ENCODE peak calls at places on chromosomes 5 and 9, in seven cellular contexts. A is caudate nucleus, K is brain microvascular endothelial cell, L is iPS DF 6.9, E is right cardiac atrium, N is body of pancreas, U is adrenal gland. M is an unnamed sample.

GRCh38 chr5:16037121-16037520 is 142.5 kb downstream of the MARCHF11 start:
- DNase-seq in A (no peak), K (no peak), L (no peak), E (no peak), N (no peak), U (no peak), M (no peak)

GRCh38 chr9:136901516-136902258 is 15.4 kb downstream of the TRAF2 start:
- DNase-seq in A (no peak), K (peak; percentile 12), L (no peak), E (peak; percentile 75), N (peak; percentile 33), U (no peak), M (no peak)

GRCh38 chr5:86679949-86680348 is 62.2 kb downstream of the COX7C start:
- DNase-seq in A (no peak), K (no peak), L (no peak), E (no peak), N (no peak), U (no peak), M (no peak)

GRCh38 chr5:88269222-88269771 is 652 bp upstream of the TMEM161B start:
- DNase-seq in A (no peak), K (no peak), L (no peak), E (peak; percentile 16), N (peak; percentile 19), U (no peak), M (peak; percentile 3)

GRCh38 chr5:134103998-134104612 is 10.4 kb upstream of the TCF7 start:
- DNase-seq in A (no peak), K (no peak), L (no peak), E (peak; percentile 27), N (no peak), U (no peak), M (no peak)

GRCh38 chr9:134327671-134328231 is 1.5 kb downstream of the RXRA start:
- DNase-seq in A (no peak), K (no peak), L (no peak), E (peak; percentile 59), N (no peak), U (peak; percentile 31), M (no peak)

GRCh38 chr5:144002866-144003265 is 167.6 kb downstream of the YIPF5 start:
- DNase-seq in A (no peak), K (no peak), L (no peak), E (no peak), N (no peak), U (no peak), M (no peak)

GRCh38 chr5:50958852-50959457 is 292.5 kb downstream of the PARP8 start:
- DNase-seq in A (no peak), K (peak; percentile 44), L (no peak), E (no peak), N (peak; percentile 64), U (no peak), M (peak; percentile 59)

GRCh38 chr5:146394486-146394885 is 52.6 kb upstream of the TCERG1 start:
- DNase-seq in A (no peak), K (no peak), L (no peak), E (no peak), N (no peak), U (no peak), M (no peak)

GRCh38 chr9:80369641-80370040 is 797.9 kb downstream of the TLE4 start:
- DNase-seq in A (no peak), K (peak; percentile 72), L (no peak), E (no peak), N (no peak), U (no peak), M (no peak)

GRCh38 chr5:17426104-17426739 is 71.8 kb upstream of the TAF11L2 start:
- DNase-seq in A (no peak), K (no peak), L (no peak), E (no peak), N (no peak), U (no peak), M (no peak)

GRCh38 chr5:78638423-78638822 is 10.1 kb downstream of the LHFPL2 start:
- DNase-seq in A (no peak), K (peak; percentile 84), L (no peak), E (peak; percentile 81), N (peak; percentile 85), U (peak; percentile 97), M (peak; percentile 76)

DNA sequence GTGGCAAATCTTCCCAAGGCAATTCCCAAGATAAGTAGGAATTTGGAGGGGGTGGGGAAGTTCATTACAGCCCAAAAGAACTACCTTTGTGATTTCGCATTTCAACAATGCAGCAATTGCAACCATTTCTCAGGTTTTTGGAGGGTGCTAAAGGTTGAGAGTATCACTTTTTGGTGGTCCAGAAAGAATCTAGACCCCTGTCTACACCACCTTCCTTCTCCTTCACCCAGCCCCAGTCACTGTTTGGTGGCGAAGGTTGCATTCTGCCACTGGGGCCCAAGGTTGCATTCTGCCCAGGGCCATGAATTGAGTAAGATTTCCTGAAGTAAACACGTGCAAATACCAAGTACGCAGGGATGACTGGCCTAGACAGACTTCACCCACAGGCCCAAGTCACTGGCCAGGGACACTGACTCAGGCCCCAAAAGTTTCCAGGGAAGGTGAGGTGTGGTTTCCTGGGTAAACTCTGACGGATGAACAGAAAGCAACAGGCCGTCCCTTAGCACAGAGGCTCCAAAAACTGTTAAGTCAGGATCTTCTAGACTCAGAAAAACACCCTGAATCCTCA is 5.7 kb downstream of the PDE6A start:
- DNase-seq in A (no peak), K (peak; percentile 80), L (no peak), E (no peak), N (no peak), U (peak; percentile 90), M (no peak)
- H3K27ac ChIP-seq in A (no peak overlapping the region), K (peak overlapping the region; percentile 44), L (no peak overlapping the region), E (no peak overlapping the region), N (peak overlapping the region; percentile 26), U (peak overlapping the region; percentile 88), M (peak overlapping the region; percentile 52)

GRCh38 chr5:135384898-135385297 is 14.1 kb downstream of the MACROH2A1 start:
- DNase-seq in A (no peak), K (no peak), L (no peak), E (no peak), N (no peak), U (no peak), M (no peak)
- H3K27ac ChIP-seq in A (peak overlapping the region; percentile 4), K (no peak overlapping the region), L (no peak overlapping the region), E (no peak overlapping the region), N (no peak overlapping the region), U (no peak overlapping the region), M (no peak overlapping the region)

DNA sequence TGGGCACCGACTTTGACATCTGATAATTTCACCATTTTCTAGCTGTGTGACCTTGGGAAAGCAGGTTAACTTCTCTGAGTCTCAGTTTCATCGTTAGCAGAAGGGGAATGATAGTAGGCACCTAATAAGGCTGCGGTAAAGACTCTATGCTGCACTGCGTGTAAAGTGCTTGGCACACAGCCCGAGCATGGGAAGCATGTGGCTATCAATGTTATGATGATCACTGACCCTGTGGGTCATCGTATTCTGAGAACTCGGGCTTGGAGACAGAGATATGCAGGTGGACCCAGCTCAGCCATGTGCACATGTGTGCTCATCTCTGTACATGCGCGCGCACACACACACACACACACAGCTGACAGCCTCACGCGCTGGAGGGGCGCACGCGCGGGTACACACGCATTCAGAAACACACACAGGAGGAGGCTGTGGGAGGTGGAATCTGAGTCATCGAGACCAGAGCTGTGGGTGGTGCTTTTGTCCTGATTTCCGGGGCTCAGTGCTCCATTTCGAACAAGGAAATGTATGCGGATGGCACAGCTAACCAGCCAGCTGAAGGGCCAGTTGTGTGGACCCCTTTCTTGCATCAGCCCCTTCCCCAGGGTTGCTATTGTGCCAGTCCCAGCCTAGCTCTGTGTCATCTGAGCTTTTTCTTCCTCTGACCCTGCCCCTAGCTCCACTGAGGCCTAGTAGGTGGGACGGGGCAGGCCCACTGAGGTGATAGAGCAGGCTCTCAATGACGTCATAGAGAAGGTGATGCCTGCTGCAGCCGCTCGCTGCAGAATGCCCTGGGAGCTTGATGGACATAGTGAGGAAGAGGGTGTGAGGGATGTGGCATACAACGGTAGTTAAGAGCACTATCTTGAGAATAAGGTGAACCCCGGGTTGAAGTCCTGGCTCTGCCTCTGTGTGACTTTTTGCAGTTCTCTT is 11.2 kb upstream of the ARAP3 start:
- DNase-seq in A (peak; percentile 71), K (no peak), L (no peak), E (no peak), N (no peak), U (no peak), M (no peak)
- H3K27ac ChIP-seq in A (peak overlapping the region; percentile 89), K (no peak overlapping the region), L (no peak overlapping the region), E (no peak overlapping the region), N (no peak overlapping the region), U (no peak overlapping the region), M (no peak overlapping the region)

GRCh38 chr9:129639034-129639630 is 2.8 kb downstream of the ASB6 start:
- DNase-seq in A (no peak), K (no peak), L (no peak), E (no peak), N (no peak), U (no peak), M (no peak)
- H3K27ac ChIP-seq in A (no peak overlapping the region), K (no peak overlapping the region), L (no peak overlapping the region), E (no peak overlapping the region), N (peak overlapping the region; percentile 77), U (no peak overlapping the region), M (no peak overlapping the region)

DNA sequence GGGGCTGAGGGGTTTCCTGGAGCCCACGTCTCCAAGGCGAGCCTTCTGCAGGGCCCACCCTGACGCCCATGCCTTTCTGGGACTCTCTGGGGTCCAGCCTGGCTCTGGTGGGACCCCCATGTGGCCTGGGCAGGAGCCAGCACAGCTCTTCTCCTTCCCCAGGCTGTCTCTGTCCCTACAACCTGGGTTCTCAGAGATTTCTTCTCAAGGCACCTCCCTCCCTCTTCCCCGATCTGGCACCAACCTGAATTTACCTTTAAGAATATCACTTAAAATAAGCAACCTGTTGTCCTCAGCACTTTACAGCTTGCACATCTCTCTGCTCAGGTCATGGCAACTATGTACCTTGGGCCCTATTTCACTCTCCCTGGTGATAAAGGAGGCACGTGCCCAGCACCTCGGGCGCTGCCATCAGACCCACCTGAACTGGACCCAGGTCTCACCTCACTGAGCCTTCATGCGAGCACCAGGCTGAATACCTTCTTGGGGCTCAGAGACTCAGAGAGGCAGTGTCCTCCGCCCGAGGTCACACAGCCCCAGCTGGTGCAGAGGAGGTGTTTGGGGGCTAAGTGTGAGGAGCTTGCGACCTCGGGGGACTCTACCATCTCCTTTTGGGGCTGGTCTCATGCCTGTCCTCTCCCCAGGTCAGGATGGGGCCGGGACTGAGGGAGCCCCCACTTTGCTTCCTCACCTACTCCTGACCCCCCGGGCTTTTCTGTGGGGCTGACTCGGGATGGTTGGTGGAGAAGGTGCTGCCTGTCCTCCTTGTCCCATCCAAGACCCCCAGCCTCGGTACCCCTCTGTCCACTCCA is 217.8 kb downstream of the C9orf50 start:
- DNase-seq in A (no peak), K (no peak), L (no peak), E (peak; percentile 44), N (no peak), U (no peak), M (no peak)
- H3K27ac ChIP-seq in A (peak overlapping the region; percentile 91), K (no peak overlapping the region), L (no peak overlapping the region), E (no peak overlapping the region), N (no peak overlapping the region), U (no peak overlapping the region), M (no peak overlapping the region)